ENCODE peak calls at places on chromosomes 16 and 17, in ten cellular contexts. H is heart left ventricle; T is HCT116; A is cardiac muscle cell; L is Peyer's patch; O is body of pancreas; I is CD8-positive, alpha-beta T cell; X is lower leg skin; M is GM06990; W is IMR-90. S is an unnamed sample.
A peak's percentile ranks its signal among the peaks of the same experiment; 100 is the strongest.

GRCh38 chr17:75723201-75723930 is 2.1 kb downstream of the ITGB4 start:
- DNase-seq in H (no peak), T (no peak), A (no peak), L (no peak), O (no peak), I (no peak), X (no peak), M (no peak), W (no peak), S (no peak)

GRCh38 chr16:19853973-19854876 is 30.4 kb downstream of the GPRC5B start:
- DNase-seq in H (no peak), T (no peak), A (no peak), L (no peak), O (no peak), I (no peak), X (no peak), M (no peak), W (no peak), S (peak; percentile 13)

GRCh38 chr17:75345514-75346167 is 56.4 kb upstream of the SLC25A19 start:
- DNase-seq in H (no peak), T (no peak), A (no peak), L (peak; percentile 81), O (no peak), I (peak; percentile 62), X (no peak), M (peak; percentile 83), W (no peak), S (no peak)

GRCh38 chr17:43953746-43954145 is at the start of gene PYY:
- DNase-seq in H (no peak), T (no peak), A (no peak), L (no peak), O (no peak), I (no peak), X (no peak), M (no peak), W (no peak), S (no peak)

GRCh38 chr17:28549274-28550132 is 2.9 kb downstream of the UNC119 start:
- DNase-seq in H (peak; percentile 46), T (no peak), A (no peak), L (peak; percentile 53), O (no peak), I (peak; percentile 51), X (no peak), M (peak; percentile 71), W (no peak), S (no peak)

GRCh38 chr16:21218135-21218534 is 6.8 kb upstream of the ZP2 start:
- DNase-seq in H (no peak), T (no peak), A (no peak), L (no peak), O (no peak), I (no peak), X (no peak), M (no peak), W (no peak), S (peak; percentile 17)

GRCh38 chr16:87240211-87241134 is 76.7 kb downstream of the C16orf95 start:
- DNase-seq in H (no peak), T (no peak), A (no peak), L (no peak), O (no peak), I (no peak), X (no peak), M (no peak), W (peak; percentile 21), S (no peak)

GRCh38 chr17:40321502-40322416 is 12.8 kb downstream of the RARA start:
- DNase-seq in H (peak; percentile 84), T (no peak), A (no peak), L (no peak), O (no peak), I (peak; percentile 27), X (no peak), M (no peak), W (no peak), S (no peak)

GRCh38 chr17:42695500-42695899 is 13.2 kb downstream of the CNTNAP1 start:
- DNase-seq in H (peak; percentile 49), T (no peak), A (no peak), L (no peak), O (no peak), I (no peak), X (no peak), M (no peak), W (no peak), S (no peak)

GRCh38 chr17:29393451-29393850 is 3.3 kb downstream of the TAOK1 start:
- DNase-seq in H (no peak), T (no peak), A (no peak), L (no peak), O (no peak), I (no peak), X (no peak), M (no peak), W (peak; percentile 46), S (peak; percentile 57)

GRCh38 chr16:54277845-54278703 is 8.5 kb downstream of the IRX3 start:
- DNase-seq in H (no peak), T (no peak), A (peak; percentile 58), L (no peak), O (no peak), I (no peak), X (no peak), M (no peak), W (no peak), S (no peak)

GRCh38 chr17:76369804-76370203 is 14.6 kb upstream of the SPHK1 start:
- DNase-seq in H (peak; percentile 70), T (no peak), A (peak; percentile 42), L (no peak), O (no peak), I (no peak), X (no peak), M (no peak), W (no peak), S (no peak)

GRCh38 chr16:68386628-68387027 is 61.7 kb downstream of the SMPD3 start:
- DNase-seq in H (peak; percentile 47), T (no peak), A (no peak), L (no peak), O (no peak), I (no peak), X (no peak), M (no peak), W (no peak), S (no peak)

GRCh38 chr17:39022961-39023360 is 55.8 kb upstream of the FBXO47 start:
- DNase-seq in H (no peak), T (no peak), A (no peak), L (no peak), O (no peak), I (no peak), X (no peak), M (no peak), W (no peak), S (no peak)

GRCh38 chr17:18045691-18046090 is 6.5 kb downstream of the GID4 start:
- DNase-seq in H (no peak), T (no peak), A (no peak), L (no peak), O (no peak), I (no peak), X (no peak), M (no peak), W (no peak), S (no peak)

GRCh38 chr17:49777577-49777976 is 10.9 kb upstream of the KAT7 start:
- DNase-seq in H (no peak), T (no peak), A (no peak), L (no peak), O (no peak), I (no peak), X (no peak), M (no peak), W (no peak), S (no peak)

GRCh38 chr17:4944554-4945175 is 3.7 kb downstream of the PFN1 start:
- DNase-seq in H (peak; percentile 57), T (no peak), A (no peak), L (no peak), O (no peak), I (no peak), X (no peak), M (peak; percentile 57), W (no peak), S (no peak)
- H3K4me3 ChIP-seq in H (peak overlapping the region; percentile 100), T (peak overlapping the region; percentile 97), A (no peak overlapping the region), L (peak overlapping the region; percentile 95), O (no peak overlapping the region), I (peak overlapping the region; percentile 58), X (no peak overlapping the region), M (peak overlapping the region; percentile 100), W (no peak overlapping the region), S (peak overlapping the region; percentile 1)

GRCh38 chr16:58339452-58339938 is 44.7 kb upstream of the PRSS54 start:
- DNase-seq in H (no peak), T (peak; percentile 42), A (peak; percentile 44), L (no peak), O (no peak), I (no peak), X (no peak), M (no peak), W (no peak), S (peak; percentile 48)
- TF ChIP-seq CTCF in H (peak; percentile 34), T (peak; percentile 57), A (peak; percentile 44), L (no peak), O (no peak), I (no peak), X (no peak), M (no peak), W (peak; percentile 23), S (peak; percentile 53)

GRCh38 chr16:57260294-57260929 is 15.4 kb downstream of the ARL2BP start:
- DNase-seq in H (peak; percentile 58), T (no peak), A (no peak), L (no peak), O (peak; percentile 8), I (peak; percentile 68), X (no peak), M (peak; percentile 67), W (peak; percentile 82), S (peak; percentile 73)
- H3K4me3 ChIP-seq in H (no peak overlapping the region), T (no peak overlapping the region), A (no peak overlapping the region), L (no peak overlapping the region), O (no peak overlapping the region), I (peak overlapping the region; percentile 26), X (no peak overlapping the region), M (peak overlapping the region; percentile 44), W (no peak overlapping the region), S (peak overlapping the region; percentile 32)

DNA sequence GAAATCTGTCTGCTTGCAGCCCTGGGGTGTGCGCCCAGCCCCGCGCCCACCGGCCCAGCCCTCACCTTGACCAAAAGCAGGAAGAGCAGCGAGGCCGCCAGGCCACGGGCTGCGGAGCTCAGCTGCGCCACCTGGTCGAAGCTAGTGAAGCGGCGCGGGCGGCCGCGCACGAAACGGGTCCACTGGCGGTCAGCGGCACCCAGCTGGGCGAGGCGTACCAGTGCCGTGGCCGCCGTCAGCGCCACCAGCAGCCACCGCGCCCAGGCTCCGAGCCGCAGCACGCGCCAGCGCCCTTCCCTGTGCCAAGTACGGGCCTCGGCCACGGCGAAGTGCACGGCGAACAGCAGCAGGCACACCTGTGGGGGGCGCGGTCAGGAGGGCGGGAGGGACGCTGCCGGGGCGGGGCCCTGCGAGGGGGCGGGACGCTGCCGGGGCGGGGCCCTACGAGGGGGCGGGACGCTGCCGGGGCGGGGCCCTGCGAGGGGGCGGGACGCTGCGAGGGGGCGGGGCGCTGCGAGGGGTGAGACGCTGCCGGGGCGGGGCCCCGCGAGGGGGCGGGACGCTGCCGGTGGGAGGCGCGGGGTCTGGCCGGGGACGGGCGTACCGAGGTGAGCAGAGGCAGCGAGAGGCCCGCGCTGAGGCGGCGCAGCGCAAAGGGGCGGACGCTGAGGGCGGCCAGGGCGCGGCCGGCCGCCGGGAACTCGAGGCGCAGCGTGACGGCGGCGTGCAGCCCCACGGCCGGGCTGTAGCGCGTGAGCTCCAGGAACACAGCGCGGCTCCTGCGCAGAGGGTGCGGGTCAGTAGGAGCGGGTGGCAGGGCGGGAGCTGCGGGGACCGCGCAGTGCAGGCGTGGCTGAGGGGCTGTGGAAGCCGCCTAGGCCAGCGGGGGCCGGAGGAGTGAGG is 43.3 kb downstream of the TSC2 start:
- DNase-seq in H (no peak), T (peak; percentile 66), A (peak; percentile 93), L (peak; percentile 51), O (peak; percentile 94), I (no peak), X (peak; percentile 70), M (no peak), W (no peak), S (no peak)
- TF ChIP-seq CTCF in H (no peak), T (peak; percentile 54), A (no peak), L (peak; percentile 50), O (peak; percentile 46), I (no peak), X (no peak), M (no peak), W (no peak), S (no peak)